ENCODE peak calls at places on chromosomes 13 and 19, in four cellular contexts. R is heart left ventricle, E is aorta, I is transverse colon. C is an unnamed sample.

GRCh38 chr13:48333976-48334375 is 30.4 kb downstream of the RB1 start:
- DNase-seq in R (no peak), E (no peak), I (no peak), C (no peak)

GRCh38 chr13:104143760-104144406 is 1077.7 kb upstream of the SLC10A2 start:
- DNase-seq in R (no peak), E (no peak), I (no peak), C (no peak)

GRCh38 chr19:43643326-43643725 is 3.7 kb upstream of the CADM4 start:
- DNase-seq in R (no peak), E (no peak), I (no peak), C (no peak)

GRCh38 chr13:107964356-107964755 is 251.0 kb downstream of the LIG4 start:
- DNase-seq in I (no peak), R (no peak), E (no peak), C (no peak)

GRCh38 chr19:15372470-15372869 is 7.1 kb downstream of the AKAP8 start:
- DNase-seq in R (no peak), I (no peak), E (no peak), C (no peak)

GRCh38 chr19:41937525-41937924 is 9.3 kb upstream of the ERFL start:
- DNase-seq in E (no peak), I (no peak), R (no peak), C (no peak)

GRCh38 chr13:113801289-113801961 is 42.4 kb downstream of the TMEM255B start:
- DNase-seq in R (no peak), E (peak; percentile 76), I (no peak), C (no peak)

GRCh38 chr19:30419581-30420180 is 47.5 kb downstream of the ZNF536 start:
- DNase-seq in I (no peak), R (no peak), E (no peak), C (peak; percentile 15)

GRCh38 chr13:29937836-29938235 is 87.4 kb upstream of the UBL3 start:
- DNase-seq in E (no peak), R (no peak), I (no peak), C (no peak)

GRCh38 chr13:89695343-89696257 is 1651.9 kb upstream of the MIR17HG start:
- DNase-seq in I (peak; percentile 9), E (no peak), R (no peak), C (no peak)

GRCh38 chr19:38869836-38870607 is 8.1 kb downstream of the RINL start:
- DNase-seq in E (peak; percentile 94), I (peak; percentile 96), R (peak; percentile 86), C (peak; percentile 73)

GRCh38 chr13:41645313-41645712 is 188.0 kb downstream of the RGCC start:
- DNase-seq in E (no peak), I (no peak), R (no peak), C (no peak)

GRCh38 chr19:45542234-45542668 is 35.0 kb downstream of the VASP start:
- DNase-seq in E (no peak), R (no peak), I (no peak), C (no peak)

GRCh38 chr13:103142091-103142594 is 75.9 kb upstream of the SLC10A2 start:
- DNase-seq in E (no peak), R (no peak), I (no peak), C (no peak)

GRCh38 chr19:12847159-12848139 is 9.1 kb downstream of the MAST1 start:
- DNase-seq in I (peak; percentile 88), E (peak; percentile 96), R (peak; percentile 83), C (peak; percentile 77)

GRCh38 chr13:43159007-43159406 is 135.6 kb downstream of the DNAJC15 start:
- DNase-seq in E (no peak), R (no peak), I (no peak), C (no peak)

GRCh38 chr19:17328517-17329060 is 6.1 kb downstream of the ANO8 start:
- DNase-seq in E (no peak), I (no peak), R (no peak), C (no peak)

GRCh38 chr19:19537321-19538048 is 580 bp upstream of the CILP2 start:
- DNase-seq in E (no peak), R (no peak), I (no peak), C (no peak)

GRCh38 chr19:17086129-17086528 is 10.6 kb downstream of the MYO9B start:
- DNase-seq in E (no peak), R (no peak), I (no peak), C (peak; percentile 68)

GRCh38 chr19:3412066-3412465 is 45.7 kb downstream of the NFIC start:
- DNase-seq in I (no peak), R (no peak), E (no peak), C (no peak)
- H3K27ac ChIP-seq in I (peak overlapping the region; percentile 97), R (no peak overlapping the region), E (no peak overlapping the region), C (no peak overlapping the region)

DNA sequence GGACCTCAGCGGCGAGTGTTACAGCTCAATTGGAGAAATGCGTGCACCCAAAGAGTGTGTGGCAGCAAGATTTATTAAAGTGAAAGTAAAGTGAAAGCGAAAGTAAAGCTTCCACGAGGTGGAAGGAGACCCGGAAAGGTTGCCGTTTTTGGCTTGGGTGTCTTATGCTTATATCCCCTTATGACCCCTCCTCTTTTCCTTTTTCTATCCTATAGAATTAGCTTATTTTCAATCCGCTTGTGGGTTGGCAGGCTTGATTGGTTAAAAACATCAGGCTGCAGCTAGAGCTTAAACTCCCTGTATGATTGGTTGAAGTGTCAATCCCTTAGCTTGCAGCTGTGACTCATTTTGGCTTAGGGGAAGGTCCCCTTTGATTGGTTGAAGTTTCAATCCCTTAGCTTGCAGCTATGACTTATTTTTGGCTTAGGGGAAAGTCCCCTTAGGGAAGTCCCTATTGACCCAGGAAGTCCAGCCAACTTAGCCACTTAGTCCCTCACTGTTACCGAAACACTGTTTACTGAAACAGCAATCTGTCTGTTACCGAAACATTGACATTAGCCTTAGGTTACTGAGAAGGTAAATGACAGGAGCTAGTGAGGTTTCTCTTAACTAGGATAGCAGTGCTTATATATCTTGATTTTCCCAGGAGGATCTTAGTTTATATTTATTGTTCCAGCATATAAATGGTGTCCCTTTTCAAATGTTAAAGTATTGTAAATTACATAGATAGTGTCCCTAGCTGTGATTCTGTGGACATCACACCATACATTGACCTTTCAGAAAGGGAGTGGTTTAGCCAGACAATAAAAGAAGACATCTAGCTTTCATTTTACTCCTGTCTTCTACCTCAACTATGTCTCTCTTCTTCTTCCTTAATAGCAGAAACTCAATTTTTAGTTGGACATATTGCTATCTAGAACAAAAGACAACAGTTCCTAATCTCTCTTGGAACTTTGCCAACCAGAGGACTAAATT is 575.8 kb downstream of the DACH1 start:
- DNase-seq in R (peak; percentile 34), E (no peak), I (peak; percentile 19), C (peak; percentile 1)
- H3K27ac ChIP-seq in R (peak overlapping the region; percentile 75), E (no peak overlapping the region), I (peak overlapping the region; percentile 23), C (no peak overlapping the region)

DNA sequence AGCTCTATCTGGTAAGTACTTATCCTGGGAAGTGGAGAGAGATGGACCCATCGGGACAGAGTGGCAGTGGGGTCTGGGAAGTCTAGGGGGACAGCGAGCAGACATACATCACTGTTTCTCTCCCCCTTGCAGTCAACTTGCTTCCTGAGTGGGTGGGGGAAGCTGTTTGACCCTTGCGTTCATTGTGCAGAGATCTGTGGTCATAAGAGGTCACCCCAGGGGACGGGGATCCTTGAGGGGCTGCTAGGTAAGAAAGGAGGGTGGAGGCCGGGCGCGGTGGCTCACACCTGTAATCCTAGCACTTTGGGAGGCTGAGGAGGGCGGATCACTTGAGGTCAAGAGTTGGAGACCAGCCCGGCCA is 474 bp downstream of the ARHGEF18 start:
- DNase-seq in I (no peak), R (no peak), E (peak; percentile 42), C (no peak)
- H3K27ac ChIP-seq in I (peak overlapping the region; percentile 39), R (no peak overlapping the region), E (no peak overlapping the region), C (no peak overlapping the region)

DNA sequence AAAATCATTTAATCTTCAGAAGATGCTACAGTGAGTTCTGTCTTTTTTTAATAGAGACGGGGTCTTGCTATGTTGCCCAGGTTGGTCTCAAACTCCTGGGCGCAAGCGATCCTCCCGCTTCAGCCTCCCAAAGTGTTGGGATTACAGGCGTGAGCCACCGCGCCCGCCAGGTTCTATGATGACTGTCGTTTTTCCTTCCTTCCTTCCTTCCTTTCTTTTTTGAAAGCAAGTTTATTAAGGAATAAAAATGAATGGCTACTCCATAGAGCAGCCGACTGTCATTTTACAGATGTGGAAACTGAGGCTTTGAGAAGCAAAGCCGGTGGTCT is 511 bp upstream of the GAMT start:
- DNase-seq in R (no peak), E (no peak), I (no peak), C (no peak)
- H3K27ac ChIP-seq in R (peak overlapping the region; percentile 82), E (no peak overlapping the region), I (no peak overlapping the region), C (peak overlapping the region; percentile 70)

DNA sequence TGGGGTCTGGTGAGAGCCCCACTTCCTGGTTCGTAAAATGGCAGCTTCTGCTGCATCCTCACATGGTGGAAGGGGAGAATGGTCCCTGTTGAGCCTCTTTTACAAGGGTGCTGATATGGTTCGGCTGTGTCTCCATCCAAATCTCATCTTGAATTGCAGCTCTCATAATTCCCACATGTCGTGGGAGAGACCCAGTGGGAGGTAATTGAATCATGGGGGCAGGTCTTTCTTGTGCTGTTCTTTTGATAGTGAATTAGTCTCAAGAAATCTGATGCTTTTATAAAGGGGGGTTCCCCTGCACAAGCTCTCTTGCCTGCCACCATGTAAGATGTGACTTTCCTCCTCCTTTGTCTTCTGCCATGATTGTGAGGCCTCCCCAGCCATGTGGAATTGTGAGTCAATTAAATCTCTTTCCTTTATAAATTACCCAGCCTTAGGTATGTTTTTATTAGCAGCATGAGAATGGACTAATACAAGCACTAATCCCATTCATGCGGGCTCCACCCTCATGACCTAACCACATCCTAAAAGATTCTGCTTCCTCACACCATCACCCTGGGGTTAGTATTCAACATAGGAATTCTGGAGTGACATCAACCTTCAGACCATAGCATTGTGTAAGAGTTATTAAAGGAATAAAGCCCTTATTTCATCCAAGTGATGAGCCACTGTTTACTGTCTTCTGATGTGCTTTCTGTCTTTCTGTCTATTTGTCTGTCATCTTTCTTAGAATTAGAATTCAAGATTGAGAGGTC is 159.0 kb upstream of the IRS2 start:
- DNase-seq in E (no peak), I (no peak), R (no peak), C (no peak)
- H3K27ac ChIP-seq in E (no peak overlapping the region), I (no peak overlapping the region), R (no peak overlapping the region), C (no peak overlapping the region)

GRCh38 chr13:49436890-49437289 is 7.0 kb downstream of the CAB39L start:
- DNase-seq in R (peak; percentile 42), E (peak; percentile 76), I (no peak), C (no peak)
- H3K27ac ChIP-seq in R (no peak overlapping the region), E (no peak overlapping the region), I (peak overlapping the region; percentile 39), C (no peak overlapping the region)